ENCODE peak calls at places on chromosomes 11 and 22, in eight cellular contexts. One of them, this sample, is unnamed.

GRCh38 chr11:38305682-38306081 is 1707.6 kb upstream of the RAG2 start:
- DNase-seq in CD8-positive, alpha-beta T cell: no peak
- DNase-seq in thyroid gland: no peak
- DNase-seq in GM23338: no peak
- DNase-seq in AG09309: no peak
- DNase-seq in left lung: no peak
- DNase-seq in HCT116: no peak
- DNase-seq in colonic mucosa: no peak
- DNase-seq in this sample: peak; percentile 93

GRCh38 chr11:109291553-109291952 is 130.4 kb upstream of the C11orf87 start:
- DNase-seq in left lung: no peak
- DNase-seq in thyroid gland: no peak
- DNase-seq in colonic mucosa: no peak
- DNase-seq in AG09309: no peak
- DNase-seq in GM23338: no peak
- DNase-seq in HCT116: no peak
- DNase-seq in CD8-positive, alpha-beta T cell: no peak
- DNase-seq in this sample: no peak

GRCh38 chr11:132115454-132115853 is 745.0 kb downstream of the NTM start:
- DNase-seq in CD8-positive, alpha-beta T cell: no peak
- DNase-seq in AG09309: no peak
- DNase-seq in colonic mucosa: no peak
- DNase-seq in thyroid gland: no peak
- DNase-seq in GM23338: peak; percentile 27
- DNase-seq in left lung: no peak
- DNase-seq in HCT116: no peak
- DNase-seq in this sample: peak; percentile 52

GRCh38 chr11:87322570-87322969 is 284.8 kb downstream of the TMEM135 start:
- DNase-seq in CD8-positive, alpha-beta T cell: no peak
- DNase-seq in colonic mucosa: no peak
- DNase-seq in HCT116: no peak
- DNase-seq in thyroid gland: no peak
- DNase-seq in GM23338: no peak
- DNase-seq in left lung: no peak
- DNase-seq in AG09309: no peak
- DNase-seq in this sample: no peak

GRCh38 chr11:132987936-132988335 is 544.4 kb downstream of the OPCML start:
- DNase-seq in GM23338: no peak
- DNase-seq in thyroid gland: no peak
- DNase-seq in colonic mucosa: no peak
- DNase-seq in CD8-positive, alpha-beta T cell: no peak
- DNase-seq in HCT116: no peak
- DNase-seq in left lung: no peak
- DNase-seq in AG09309: no peak
- DNase-seq in this sample: no peak

GRCh38 chr11:64713781-64714363 is 9.1 kb downstream of the NRXN2 start:
- DNase-seq in left lung: no peak
- DNase-seq in thyroid gland: no peak
- DNase-seq in AG09309: no peak
- DNase-seq in GM23338: peak; percentile 82
- DNase-seq in CD8-positive, alpha-beta T cell: no peak
- DNase-seq in HCT116: no peak
- DNase-seq in colonic mucosa: no peak
- DNase-seq in this sample: no peak

GRCh38 chr11:9293646-9294045 is 20.7 kb downstream of the TMEM41B start:
- DNase-seq in colonic mucosa: no peak
- DNase-seq in thyroid gland: no peak
- DNase-seq in left lung: no peak
- DNase-seq in HCT116: no peak
- DNase-seq in GM23338: no peak
- DNase-seq in AG09309: no peak
- DNase-seq in CD8-positive, alpha-beta T cell: no peak
- DNase-seq in this sample: no peak

GRCh38 chr11:12249590-12250260 is 127.6 kb upstream of the PARVA start:
- DNase-seq in left lung: no peak
- DNase-seq in HCT116: no peak
- DNase-seq in colonic mucosa: peak; percentile 78
- DNase-seq in GM23338: no peak
- DNase-seq in AG09309: no peak
- DNase-seq in thyroid gland: peak; percentile 74
- DNase-seq in CD8-positive, alpha-beta T cell: no peak
- DNase-seq in this sample: no peak

GRCh38 chr11:127003260-127003981 is 2.9 kb upstream of the KIRREL3 start:
- DNase-seq in AG09309: no peak
- DNase-seq in left lung: peak; percentile 79
- DNase-seq in colonic mucosa: peak; percentile 29
- DNase-seq in CD8-positive, alpha-beta T cell: no peak
- DNase-seq in HCT116: no peak
- DNase-seq in thyroid gland: peak; percentile 6
- DNase-seq in GM23338: peak; percentile 91
- DNase-seq in this sample: no peak

DNA sequence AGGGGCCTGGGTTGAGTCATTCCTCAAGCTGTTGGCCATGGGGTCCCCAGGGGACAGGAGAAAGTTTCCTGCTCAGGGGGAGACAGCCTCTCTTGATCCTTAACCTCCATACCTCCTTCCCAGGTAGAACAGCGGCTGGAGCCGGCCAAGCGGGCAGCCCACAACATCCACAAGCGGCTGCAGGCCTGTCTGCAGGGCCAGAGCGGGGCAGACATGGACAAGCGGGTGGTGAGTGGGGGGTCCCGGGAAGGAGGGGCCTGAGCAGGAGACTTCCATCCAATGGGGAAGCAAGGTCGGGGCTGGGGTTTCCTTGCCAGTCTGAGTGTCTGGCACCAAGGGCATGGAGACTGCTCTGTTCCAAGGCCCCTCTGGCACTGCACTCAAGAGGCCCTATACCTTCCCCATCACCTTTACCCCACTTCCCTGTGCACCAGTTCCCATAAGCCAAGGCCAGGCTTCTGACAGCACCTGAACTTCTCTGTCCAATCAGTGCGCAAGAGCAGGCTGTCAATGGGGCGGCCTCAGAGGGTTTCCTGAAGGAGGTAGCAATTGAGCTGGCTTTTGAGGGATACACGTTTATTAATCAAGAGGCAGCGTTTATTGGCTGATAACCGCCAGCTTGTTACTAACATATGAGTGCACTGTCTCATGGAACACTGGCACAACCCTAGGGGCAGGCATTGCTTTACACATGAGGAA is 1.9 kb downstream of the SH3BP1 start:
- DNase-seq in colonic mucosa: peak; percentile 82
- DNase-seq in thyroid gland: no peak
- DNase-seq in HCT116: no peak
- DNase-seq in left lung: no peak
- DNase-seq in GM23338: no peak
- DNase-seq in AG09309: no peak
- DNase-seq in CD8-positive, alpha-beta T cell: no peak
- DNase-seq in this sample: no peak
- H3K4me3 ChIP-seq in colonic mucosa: peak overlapping the region; percentile 48
- H3K4me3 ChIP-seq in thyroid gland: no peak overlapping the region
- H3K4me3 ChIP-seq in HCT116: no peak overlapping the region
- H3K4me3 ChIP-seq in left lung: no peak overlapping the region
- H3K4me3 ChIP-seq in GM23338: no peak overlapping the region
- H3K4me3 ChIP-seq in AG09309: no peak overlapping the region
- H3K4me3 ChIP-seq in CD8-positive, alpha-beta T cell: peak overlapping the region; percentile 76
- H3K4me3 ChIP-seq in this sample: peak overlapping the region; percentile 76

GRCh38 chr11:67646535-67647336 is 3.8 kb downstream of the ACY3 start:
- DNase-seq in left lung: peak; percentile 76
- DNase-seq in colonic mucosa: peak; percentile 66
- DNase-seq in CD8-positive, alpha-beta T cell: peak; percentile 39
- DNase-seq in thyroid gland: no peak
- DNase-seq in GM23338: no peak
- DNase-seq in HCT116: no peak
- DNase-seq in AG09309: no peak
- DNase-seq in this sample: no peak

GRCh38 chr11:67649634-67650540 is 643 bp downstream of the ACY3 start:
- DNase-seq in AG09309: no peak
- DNase-seq in HCT116: no peak
- DNase-seq in colonic mucosa: peak; percentile 56
- DNase-seq in thyroid gland: no peak
- DNase-seq in CD8-positive, alpha-beta T cell: no peak
- DNase-seq in left lung: peak; percentile 34
- DNase-seq in GM23338: no peak
- DNase-seq in this sample: no peak

GRCh38 chr11:67647471-67647870 is 3.1 kb downstream of the ACY3 start:
- DNase-seq in left lung: no peak
- DNase-seq in AG09309: no peak
- DNase-seq in CD8-positive, alpha-beta T cell: no peak
- DNase-seq in thyroid gland: no peak
- DNase-seq in GM23338: no peak
- DNase-seq in HCT116: no peak
- DNase-seq in colonic mucosa: no peak
- DNase-seq in this sample: no peak

GRCh38 chr11:67648796-67649613 is 1.5 kb downstream of the ACY3 start:
- DNase-seq in thyroid gland: no peak
- DNase-seq in colonic mucosa: no peak
- DNase-seq in left lung: peak; percentile 29
- DNase-seq in AG09309: no peak
- DNase-seq in HCT116: no peak
- DNase-seq in CD8-positive, alpha-beta T cell: no peak
- DNase-seq in GM23338: no peak
- DNase-seq in this sample: no peak

DNA sequence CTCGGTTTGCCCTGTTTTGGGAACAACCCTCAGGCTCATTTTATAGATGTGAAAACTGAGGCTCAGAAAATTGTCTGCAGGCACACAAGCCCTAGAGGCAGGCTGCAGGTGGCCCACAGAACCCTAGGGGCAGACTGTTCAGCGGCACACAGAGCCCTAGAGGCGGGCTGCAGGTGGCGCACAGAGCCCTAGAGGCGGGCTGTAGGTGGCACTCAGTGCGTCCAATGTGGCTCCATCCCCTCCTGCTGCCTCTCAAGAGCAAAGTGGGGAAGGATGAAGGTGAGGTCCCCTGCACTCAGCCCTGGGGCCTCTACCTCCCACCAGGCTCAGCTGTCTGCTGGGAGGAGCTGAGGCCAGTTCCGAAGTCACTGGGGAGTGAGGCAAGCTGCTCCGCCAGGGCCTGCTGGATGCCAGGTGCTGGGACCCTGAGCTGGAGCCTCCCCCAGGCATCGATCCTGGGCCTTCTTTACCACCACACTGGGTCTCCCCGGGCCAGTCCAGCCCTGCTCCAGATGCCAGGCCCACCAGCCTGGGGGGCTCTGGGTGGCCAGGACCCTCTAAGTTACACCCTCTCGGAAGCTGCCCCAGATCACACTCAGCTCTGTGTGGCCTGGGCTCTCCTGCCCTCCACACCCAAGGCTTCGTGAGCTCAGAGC is 2.3 kb downstream of the ACY3 start:
- DNase-seq in left lung: peak; percentile 70
- DNase-seq in HCT116: peak; percentile 59
- DNase-seq in AG09309: no peak
- DNase-seq in GM23338: peak; percentile 85
- DNase-seq in CD8-positive, alpha-beta T cell: peak; percentile 66
- DNase-seq in colonic mucosa: no peak
- DNase-seq in thyroid gland: no peak
- DNase-seq in this sample: no peak
- TF ChIP-seq CTCF in left lung: no peak
- TF ChIP-seq CTCF in HCT116: peak; percentile 73
- TF ChIP-seq CTCF in AG09309: peak; percentile 20
- TF ChIP-seq CTCF in GM23338: peak; percentile 61
- TF ChIP-seq CTCF in CD8-positive, alpha-beta T cell: peak; percentile 37
- TF ChIP-seq CTCF in colonic mucosa: no peak
- TF ChIP-seq CTCF in thyroid gland: no peak
- TF ChIP-seq CTCF in this sample: peak; percentile 18

DNA sequence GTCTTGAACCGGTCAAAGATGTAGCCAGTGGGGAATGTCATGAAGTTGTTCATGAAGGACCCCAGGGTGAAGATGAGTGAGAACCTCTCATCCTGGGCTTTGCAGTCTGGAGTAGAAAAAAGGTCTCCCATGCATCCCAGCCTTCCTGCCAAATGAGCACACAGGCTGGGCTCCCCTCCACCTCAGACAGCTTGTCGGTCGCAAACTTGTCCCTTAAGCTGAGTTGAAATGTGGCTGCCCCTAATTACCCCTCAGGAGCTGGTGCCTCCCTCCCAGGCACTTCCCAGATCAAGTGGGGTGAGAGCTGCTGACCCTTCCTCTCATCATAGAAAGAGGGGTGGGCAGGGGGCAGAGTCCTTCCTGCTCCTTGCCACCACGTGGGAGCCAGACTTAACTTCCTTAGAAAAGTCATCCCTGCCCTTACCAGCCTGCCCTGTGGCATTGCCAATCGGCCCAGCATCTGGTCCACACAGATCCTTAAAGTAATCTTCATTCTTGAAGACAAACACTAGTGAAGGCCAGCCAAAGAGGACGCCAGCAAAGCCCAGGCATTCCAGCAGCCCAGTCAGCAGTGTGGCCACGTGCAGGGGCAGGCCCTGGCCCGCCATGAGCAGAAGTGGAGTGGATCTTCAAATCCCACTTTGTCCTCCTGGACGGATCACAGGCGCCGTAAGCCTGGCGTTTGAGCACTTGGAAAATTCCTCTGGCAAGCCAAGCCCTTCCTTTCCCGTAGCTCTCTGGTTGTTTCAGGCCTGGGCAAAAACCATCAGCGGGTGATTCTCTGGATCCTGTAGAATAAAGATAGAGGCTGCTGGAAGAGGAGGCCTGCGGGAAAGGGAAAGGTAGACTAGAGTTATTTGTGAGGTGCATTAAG is 1.1 kb downstream of the SLC43A3 start:
- DNase-seq in GM23338: no peak
- DNase-seq in thyroid gland: peak; percentile 96
- DNase-seq in AG09309: no peak
- DNase-seq in HCT116: no peak
- DNase-seq in left lung: peak; percentile 85
- DNase-seq in CD8-positive, alpha-beta T cell: no peak
- DNase-seq in colonic mucosa: peak; percentile 43
- DNase-seq in this sample: no peak
- H3K4me3 ChIP-seq in GM23338: peak overlapping the region; percentile 61
- H3K4me3 ChIP-seq in thyroid gland: peak overlapping the region; percentile 42
- H3K4me3 ChIP-seq in AG09309: no peak overlapping the region
- H3K4me3 ChIP-seq in HCT116: peak overlapping the region; percentile 54
- H3K4me3 ChIP-seq in left lung: peak overlapping the region; percentile 40
- H3K4me3 ChIP-seq in CD8-positive, alpha-beta T cell: peak overlapping the region; percentile 47
- H3K4me3 ChIP-seq in colonic mucosa: peak overlapping the region; percentile 47
- H3K4me3 ChIP-seq in this sample: no peak overlapping the region

GRCh38 chr11:75328426-75329277 is 22.8 kb downstream of the ARRB1 start:
- DNase-seq in CD8-positive, alpha-beta T cell: peak; percentile 79
- DNase-seq in colonic mucosa: peak; percentile 88
- DNase-seq in AG09309: no peak
- DNase-seq in GM23338: peak; percentile 81
- DNase-seq in HCT116: peak; percentile 35
- DNase-seq in thyroid gland: peak; percentile 70
- DNase-seq in left lung: no peak
- DNase-seq in this sample: peak; percentile 83
- TF ChIP-seq CTCF in CD8-positive, alpha-beta T cell: no peak
- TF ChIP-seq CTCF in colonic mucosa: peak; percentile 60
- TF ChIP-seq CTCF in AG09309: peak; percentile 93
- TF ChIP-seq CTCF in GM23338: peak; percentile 61
- TF ChIP-seq CTCF in HCT116: peak; percentile 48
- TF ChIP-seq CTCF in thyroid gland: peak; percentile 65
- TF ChIP-seq CTCF in left lung: peak; percentile 60
- TF ChIP-seq CTCF in this sample: peak; percentile 92

This sample was measured in choroid plexus epithelial cell.